ENCODE peak calls at places on chromosome 14, in six cellular contexts. One of them, this sample, is unnamed.

GRCh38 chr14:25042362-25043299 is 7.3 kb downstream of the STXBP6 start:
- DNase-seq in colonic mucosa: peak
- DNase-seq in HEK293T: peak
- DNase-seq in AG10803: peak
- DNase-seq in A673: peak
- DNase-seq in stimulated activated CD8-positive, alpha-beta memory T cell treated with anti-CD3 and anti-CD28 coated beads, Interleukin-15, amount 100 ng/mL, for 1 hour: no peak
- DNase-seq in this sample: peak

GRCh38 chr14:33959692-33960151 is 8.8 kb upstream of the EGLN3 start:
- DNase-seq in stimulated activated CD8-positive, alpha-beta memory T cell treated with anti-CD3 and anti-CD28 coated beads, Interleukin-15, amount 100 ng/mL, for 1 hour: no peak
- DNase-seq in AG10803: no peak
- DNase-seq in A673: no peak
- DNase-seq in HEK293T: no peak
- DNase-seq in colonic mucosa: no peak
- DNase-seq in this sample: no peak

GRCh38 chr14:103391048-103391447 is 5.8 kb downstream of the MARK3 start:
- DNase-seq in A673: peak
- DNase-seq in AG10803: peak
- DNase-seq in colonic mucosa: no peak
- DNase-seq in HEK293T: no peak
- DNase-seq in stimulated activated CD8-positive, alpha-beta memory T cell treated with anti-CD3 and anti-CD28 coated beads, Interleukin-15, amount 100 ng/mL, for 1 hour: peak
- DNase-seq in this sample: no peak

GRCh38 chr14:93033983-93034670 is 81.6 kb downstream of the ITPK1 start:
- DNase-seq in colonic mucosa: no peak
- DNase-seq in AG10803: no peak
- DNase-seq in stimulated activated CD8-positive, alpha-beta memory T cell treated with anti-CD3 and anti-CD28 coated beads, Interleukin-15, amount 100 ng/mL, for 1 hour: peak
- DNase-seq in A673: peak
- DNase-seq in HEK293T: peak
- DNase-seq in this sample: no peak

GRCh38 chr14:24891987-24892729 is 157.8 kb downstream of the STXBP6 start:
- DNase-seq in A673: no peak
- DNase-seq in colonic mucosa: no peak
- DNase-seq in stimulated activated CD8-positive, alpha-beta memory T cell treated with anti-CD3 and anti-CD28 coated beads, Interleukin-15, amount 100 ng/mL, for 1 hour: no peak
- DNase-seq in AG10803: peak
- DNase-seq in HEK293T: no peak
- DNase-seq in this sample: no peak

GRCh38 chr14:73661872-73662271 is 17.1 kb downstream of the DNAL1 start:
- DNase-seq in A673: no peak
- DNase-seq in AG10803: peak
- DNase-seq in colonic mucosa: no peak
- DNase-seq in HEK293T: no peak
- DNase-seq in stimulated activated CD8-positive, alpha-beta memory T cell treated with anti-CD3 and anti-CD28 coated beads, Interleukin-15, amount 100 ng/mL, for 1 hour: no peak
- DNase-seq in this sample: no peak

GRCh38 chr14:75885829-75886228 is 96.0 kb downstream of the TGFB3 start:
- DNase-seq in HEK293T: no peak
- DNase-seq in stimulated activated CD8-positive, alpha-beta memory T cell treated with anti-CD3 and anti-CD28 coated beads, Interleukin-15, amount 100 ng/mL, for 1 hour: no peak
- DNase-seq in AG10803: peak
- DNase-seq in colonic mucosa: no peak
- DNase-seq in A673: no peak
- DNase-seq in this sample: no peak

GRCh38 chr14:53022593-53022992 is 71.7 kb upstream of the FERMT2 start:
- DNase-seq in A673: no peak
- DNase-seq in colonic mucosa: no peak
- DNase-seq in AG10803: peak
- DNase-seq in stimulated activated CD8-positive, alpha-beta memory T cell treated with anti-CD3 and anti-CD28 coated beads, Interleukin-15, amount 100 ng/mL, for 1 hour: no peak
- DNase-seq in HEK293T: no peak
- DNase-seq in this sample: no peak

GRCh38 chr14:65156568-65157366 is 54.5 kb upstream of the MAX start:
- DNase-seq in HEK293T: no peak
- DNase-seq in stimulated activated CD8-positive, alpha-beta memory T cell treated with anti-CD3 and anti-CD28 coated beads, Interleukin-15, amount 100 ng/mL, for 1 hour: no peak
- DNase-seq in colonic mucosa: no peak
- DNase-seq in A673: no peak
- DNase-seq in AG10803: peak
- DNase-seq in this sample: no peak

GRCh38 chr14:44163946-44164345 is 343.1 kb downstream of the FSCB start:
- DNase-seq in colonic mucosa: no peak
- DNase-seq in AG10803: no peak
- DNase-seq in stimulated activated CD8-positive, alpha-beta memory T cell treated with anti-CD3 and anti-CD28 coated beads, Interleukin-15, amount 100 ng/mL, for 1 hour: no peak
- DNase-seq in A673: peak
- DNase-seq in HEK293T: no peak
- DNase-seq in this sample: no peak

GRCh38 chr14:101005447-101005846 is 101.9 kb upstream of the RTL1 start:
- DNase-seq in colonic mucosa: no peak
- DNase-seq in A673: no peak
- DNase-seq in stimulated activated CD8-positive, alpha-beta memory T cell treated with anti-CD3 and anti-CD28 coated beads, Interleukin-15, amount 100 ng/mL, for 1 hour: no peak
- DNase-seq in HEK293T: no peak
- DNase-seq in AG10803: no peak
- DNase-seq in this sample: no peak

GRCh38 chr14:89284368-89285058 is 132.5 kb downstream of the FOXN3 start:
- DNase-seq in colonic mucosa: no peak
- DNase-seq in A673: no peak
- DNase-seq in HEK293T: no peak
- DNase-seq in AG10803: peak
- DNase-seq in stimulated activated CD8-positive, alpha-beta memory T cell treated with anti-CD3 and anti-CD28 coated beads, Interleukin-15, amount 100 ng/mL, for 1 hour: no peak
- DNase-seq in this sample: peak

GRCh38 chr14:31926123-31926522 is 151.0 kb upstream of the ARHGAP5 start:
- DNase-seq in HEK293T: peak
- DNase-seq in A673: peak
- DNase-seq in stimulated activated CD8-positive, alpha-beta memory T cell treated with anti-CD3 and anti-CD28 coated beads, Interleukin-15, amount 100 ng/mL, for 1 hour: no peak
- DNase-seq in colonic mucosa: no peak
- DNase-seq in AG10803: peak
- DNase-seq in this sample: no peak

GRCh38 chr14:39722547-39723273 is 290.5 kb upstream of the FBXO33 start:
- DNase-seq in colonic mucosa: no peak
- DNase-seq in HEK293T: no peak
- DNase-seq in stimulated activated CD8-positive, alpha-beta memory T cell treated with anti-CD3 and anti-CD28 coated beads, Interleukin-15, amount 100 ng/mL, for 1 hour: no peak
- DNase-seq in A673: no peak
- DNase-seq in AG10803: no peak
- DNase-seq in this sample: no peak

GRCh38 chr14:51844482-51844881 is 15.9 kb upstream of the GNG2 start:
- DNase-seq in A673: no peak
- DNase-seq in stimulated activated CD8-positive, alpha-beta memory T cell treated with anti-CD3 and anti-CD28 coated beads, Interleukin-15, amount 100 ng/mL, for 1 hour: no peak
- DNase-seq in HEK293T: no peak
- DNase-seq in colonic mucosa: no peak
- DNase-seq in AG10803: no peak
- DNase-seq in this sample: no peak

GRCh38 chr14:50542941-50543418 is 10.6 kb upstream of the MAP4K5 start:
- DNase-seq in A673: peak
- DNase-seq in stimulated activated CD8-positive, alpha-beta memory T cell treated with anti-CD3 and anti-CD28 coated beads, Interleukin-15, amount 100 ng/mL, for 1 hour: no peak
- DNase-seq in HEK293T: peak
- DNase-seq in AG10803: peak
- DNase-seq in colonic mucosa: peak
- DNase-seq in this sample: peak

GRCh38 chr14:52272375-52272774 is 4.9 kb downstream of the PTGDR start:
- DNase-seq in colonic mucosa: peak
- DNase-seq in AG10803: peak
- DNase-seq in stimulated activated CD8-positive, alpha-beta memory T cell treated with anti-CD3 and anti-CD28 coated beads, Interleukin-15, amount 100 ng/mL, for 1 hour: no peak
- DNase-seq in A673: peak
- DNase-seq in HEK293T: peak
- DNase-seq in this sample: no peak

GRCh38 chr14:105145381-105146180 is 23.0 kb downstream of the JAG2 start:
- DNase-seq in A673: no peak
- DNase-seq in AG10803: no peak
- DNase-seq in colonic mucosa: no peak
- DNase-seq in HEK293T: no peak
- DNase-seq in stimulated activated CD8-positive, alpha-beta memory T cell treated with anti-CD3 and anti-CD28 coated beads, Interleukin-15, amount 100 ng/mL, for 1 hour: no peak
- DNase-seq in this sample: no peak

GRCh38 chr14:95901014-95901413 is 24.4 kb downstream of the TUNAR start:
- DNase-seq in AG10803: peak
- DNase-seq in colonic mucosa: no peak
- DNase-seq in A673: no peak
- DNase-seq in HEK293T: no peak
- DNase-seq in stimulated activated CD8-positive, alpha-beta memory T cell treated with anti-CD3 and anti-CD28 coated beads, Interleukin-15, amount 100 ng/mL, for 1 hour: no peak
- DNase-seq in this sample: no peak

GRCh38 chr14:88706425-88706824 is 86.3 kb downstream of the EML5 start:
- DNase-seq in stimulated activated CD8-positive, alpha-beta memory T cell treated with anti-CD3 and anti-CD28 coated beads, Interleukin-15, amount 100 ng/mL, for 1 hour: no peak
- DNase-seq in colonic mucosa: no peak
- DNase-seq in A673: no peak
- DNase-seq in AG10803: peak
- DNase-seq in HEK293T: no peak
- DNase-seq in this sample: no peak

GRCh38 chr14:76486251-76486743 is 110.4 kb downstream of the ESRRB start:
- DNase-seq in colonic mucosa: no peak
- DNase-seq in stimulated activated CD8-positive, alpha-beta memory T cell treated with anti-CD3 and anti-CD28 coated beads, Interleukin-15, amount 100 ng/mL, for 1 hour: no peak
- DNase-seq in AG10803: no peak
- DNase-seq in A673: peak
- DNase-seq in HEK293T: peak
- DNase-seq in this sample: no peak

GRCh38 chr14:104106471-104106991 is 21.0 kb downstream of the ASPG start:
- DNase-seq in AG10803: no peak
- DNase-seq in colonic mucosa: peak
- DNase-seq in HEK293T: no peak
- DNase-seq in A673: no peak
- DNase-seq in stimulated activated CD8-positive, alpha-beta memory T cell treated with anti-CD3 and anti-CD28 coated beads, Interleukin-15, amount 100 ng/mL, for 1 hour: no peak
- DNase-seq in this sample: peak

GRCh38 chr14:101215266-101215665 is 311.7 kb upstream of the RTL1 start:
- DNase-seq in AG10803: no peak
- DNase-seq in HEK293T: no peak
- DNase-seq in stimulated activated CD8-positive, alpha-beta memory T cell treated with anti-CD3 and anti-CD28 coated beads, Interleukin-15, amount 100 ng/mL, for 1 hour: no peak
- DNase-seq in colonic mucosa: no peak
- DNase-seq in A673: no peak
- DNase-seq in this sample: no peak

GRCh38 chr14:99520571-99521081 is 39.4 kb downstream of the CCNK start:
- DNase-seq in A673: no peak
- DNase-seq in colonic mucosa: no peak
- DNase-seq in HEK293T: no peak
- DNase-seq in stimulated activated CD8-positive, alpha-beta memory T cell treated with anti-CD3 and anti-CD28 coated beads, Interleukin-15, amount 100 ng/mL, for 1 hour: no peak
- DNase-seq in AG10803: no peak
- DNase-seq in this sample: no peak

GRCh38 chr14:59018978-59019377 is 169.5 kb upstream of the DAAM1 start:
- DNase-seq in A673: peak
- DNase-seq in colonic mucosa: no peak
- DNase-seq in AG10803: no peak
- DNase-seq in stimulated activated CD8-positive, alpha-beta memory T cell treated with anti-CD3 and anti-CD28 coated beads, Interleukin-15, amount 100 ng/mL, for 1 hour: no peak
- DNase-seq in HEK293T: peak
- DNase-seq in this sample: no peak

GRCh38 chr14:82725188-82725587 is 1191.5 kb upstream of the SEL1L start:
- DNase-seq in HEK293T: no peak
- DNase-seq in AG10803: peak
- DNase-seq in colonic mucosa: no peak
- DNase-seq in stimulated activated CD8-positive, alpha-beta memory T cell treated with anti-CD3 and anti-CD28 coated beads, Interleukin-15, amount 100 ng/mL, for 1 hour: no peak
- DNase-seq in A673: no peak
- DNase-seq in this sample: no peak

GRCh38 chr14:99971929-99972747 is 93.1 kb upstream of the EVL start:
- DNase-seq in AG10803: no peak
- DNase-seq in A673: peak
- DNase-seq in colonic mucosa: no peak
- DNase-seq in stimulated activated CD8-positive, alpha-beta memory T cell treated with anti-CD3 and anti-CD28 coated beads, Interleukin-15, amount 100 ng/mL, for 1 hour: no peak
- DNase-seq in HEK293T: peak
- DNase-seq in this sample: peak

This sample was measured in body of pancreas.